ENCODE peak calls at places on chromosomes 4 and X, in seven cellular contexts. L is right atrium auricular region, D is brain microvascular endothelial cell, B is fibroblast of lung, M is fibroblast of mammary gland, K is uterus, T is colonic mucosa. N is an unnamed sample.

GRCh38 chr4:4524364-4524763 is 17.5 kb downstream of the STX18 start:
- DNase-seq in B (peak; percentile 20), T (no peak), K (no peak), M (no peak), D (no peak), L (no peak), N (peak; percentile 35)

GRCh38 chr4:20019310-20020015 is 232.2 kb upstream of the SLIT2 start:
- DNase-seq in D (peak; percentile 21), K (no peak), L (no peak), M (peak; percentile 57), B (no peak), T (no peak), N (no peak)

GRCh38 chr4:148015468-148015867 is 283.6 kb downstream of the ARHGAP10 start:
- DNase-seq in M (no peak), D (no peak), K (no peak), B (no peak), T (no peak), L (no peak), N (no peak)

GRCh38 chrX:136468391-136469103 is 19.2 kb upstream of the BRS3 start:
- DNase-seq in M (no peak), D (no peak), K (no peak), B (no peak), T (peak; percentile 19), L (no peak), N (no peak)

GRCh38 chr4:186805020-186805820 is 81.6 kb upstream of the FAT1 start:
- DNase-seq in B (no peak), K (no peak), D (no peak), M (no peak), T (no peak), L (no peak), N (no peak)

GRCh38 chr4:105022811-105023667 is 123.6 kb upstream of the TET2 start:
- DNase-seq in T (no peak), K (no peak), B (peak; percentile 22), D (no peak), L (no peak), M (peak; percentile 39), N (no peak)

GRCh38 chr4:87219648-87220093 is 747 bp downstream of the KLHL8 start:
- DNase-seq in T (peak; percentile 68), M (peak; percentile 34), K (peak; percentile 39), D (peak; percentile 38), B (no peak), L (no peak), N (peak; percentile 53)

GRCh38 chr4:169345207-169345788 is 74.5 kb upstream of the SH3RF1 start:
- DNase-seq in M (peak; percentile 96), L (no peak), D (peak; percentile 23), T (no peak), B (peak; percentile 77), K (no peak), N (no peak)

GRCh38 chr4:182231503-182231902 is 11.7 kb upstream of the TENM3 start:
- DNase-seq in B (no peak), L (no peak), D (no peak), K (no peak), M (no peak), T (no peak), N (no peak)

GRCh38 chr4:8155048-8155447 is 3.6 kb downstream of the ABLIM2 start:
- DNase-seq in T (no peak), K (no peak), B (no peak), M (peak; percentile 7), D (no peak), L (no peak), N (no peak)

GRCh38 chr4:103204114-103204513 is 6.0 kb upstream of the CENPE start:
- DNase-seq in D (no peak), T (no peak), M (peak; percentile 30), L (no peak), B (peak; percentile 28), K (no peak), N (no peak)

GRCh38 chr4:170423137-170423536 is 333.4 kb upstream of the AADAT start:
- DNase-seq in T (no peak), D (peak; percentile 13), B (no peak), M (peak; percentile 96), K (no peak), L (no peak), N (no peak)

GRCh38 chr4:43339435-43339834 is 446.9 kb downstream of the GRXCR1 start:
- DNase-seq in M (peak; percentile 92), L (no peak), D (peak; percentile 13), K (no peak), B (peak; percentile 71), T (no peak), N (no peak)

GRCh38 chr4:8897768-8898167 is 26.1 kb upstream of the HMX1 start:
- DNase-seq in D (no peak), L (no peak), K (no peak), M (no peak), B (no peak), T (no peak), N (no peak)

GRCh38 chrX:68807818-68808217 is 21.0 kb upstream of the EFNB1 start:
- DNase-seq in M (peak; percentile 25), K (no peak), L (no peak), D (no peak), B (no peak), T (no peak), N (no peak)

GRCh38 chr4:33566649-33567048 is 2677.7 kb downstream of the ARAP2 start:
- DNase-seq in T (no peak), K (no peak), M (no peak), L (no peak), D (no peak), B (no peak), N (no peak)

GRCh38 chr4:1574601-1575417 is 109.3 kb downstream of the FAM53A start:
- DNase-seq in D (no peak), L (no peak), M (no peak), T (no peak), B (no peak), K (no peak), N (no peak)

GRCh38 chr4:1459081-1459480 is 52.8 kb upstream of the NKX1-1 start:
- DNase-seq in B (no peak), M (no peak), T (no peak), D (no peak), K (no peak), L (no peak), N (no peak)

GRCh38 chr4:40283968-40284367 is 51.2 kb upstream of the CHRNA9 start:
- DNase-seq in L (no peak), M (peak; percentile 48), T (no peak), B (no peak), D (no peak), K (no peak), N (no peak)

GRCh38 chr4:3520276-3520675 is 11.9 kb downstream of the LRPAP1 start:
- DNase-seq in L (no peak), M (no peak), K (no peak), B (no peak), T (no peak), D (no peak), N (no peak)

GRCh38 chr4:158193171-158193749 is 17.0 kb upstream of the TMEM144 start:
- DNase-seq in D (no peak), T (no peak), B (peak; percentile 45), L (no peak), M (peak; percentile 35), K (no peak), N (no peak)

GRCh38 chr4:60562353-60562752 is 637.8 kb upstream of the ADGRL3 start:
- DNase-seq in M (no peak), B (no peak), L (no peak), T (no peak), D (no peak), K (no peak), N (no peak)

GRCh38 chr4:45120163-45120562 is 393.8 kb upstream of the GNPDA2 start:
- DNase-seq in B (no peak), D (no peak), T (no peak), K (no peak), L (no peak), M (no peak), N (no peak)

GRCh38 chr4:173288296-173288695 is 45.9 kb downstream of the HMGB2 start:
- DNase-seq in M (peak; percentile 72), T (peak; percentile 78), L (peak; percentile 86), K (peak; percentile 29), B (peak; percentile 71), D (peak; percentile 45), N (peak; percentile 29)
- TF ChIP-seq CTCF in M (peak; percentile 60), T (peak; percentile 55), L (peak; percentile 70), K (peak; percentile 42), B (peak; percentile 49), D (peak; percentile 67), N (peak; percentile 44)

DNA sequence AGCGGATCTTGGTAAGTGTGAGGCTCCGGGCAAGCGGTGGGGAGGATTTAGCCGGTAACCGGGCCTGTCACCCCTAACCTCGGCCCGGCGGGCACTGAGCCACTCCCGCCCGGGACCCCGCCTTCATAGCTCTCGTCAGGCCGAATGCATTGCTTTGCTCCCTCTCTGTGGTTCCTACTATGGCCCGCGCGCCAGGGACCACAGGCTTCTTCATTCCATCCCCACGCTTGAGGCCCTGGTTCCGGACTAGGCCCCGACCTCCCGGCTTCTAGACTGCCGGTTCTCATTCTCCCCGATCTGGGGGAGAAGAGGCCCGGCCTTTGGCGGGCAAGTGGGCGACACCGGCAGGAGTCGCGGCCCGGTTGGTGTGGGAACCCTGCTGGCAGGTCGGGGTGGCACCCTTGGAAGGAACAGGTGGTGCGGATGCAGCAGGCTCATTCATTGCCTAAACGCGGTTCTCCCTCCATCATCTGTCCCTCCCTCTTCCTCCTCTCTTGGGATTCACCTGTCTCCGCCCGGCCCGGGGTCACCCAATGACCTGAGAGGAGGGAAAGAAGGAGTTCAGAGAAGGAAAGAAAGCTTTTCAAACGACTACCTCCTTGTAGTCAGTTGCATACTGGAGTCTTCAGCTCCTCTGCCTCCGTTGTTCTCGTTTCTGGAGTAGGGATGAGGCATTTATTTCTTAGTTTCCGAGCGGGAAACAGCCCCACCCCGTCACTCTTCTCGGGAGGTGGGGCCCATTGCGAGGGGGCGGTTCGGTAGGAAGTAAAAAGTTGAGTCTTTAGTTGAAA is at the start of gene NDUFC1:
- DNase-seq in T (peak; percentile 76), L (peak; percentile 64), K (peak; percentile 50), M (peak; percentile 36), D (peak; percentile 27), B (peak; percentile 37), N (peak; percentile 31)
- TF ChIP-seq CTCF in T (no peak), L (no peak), K (no peak), M (peak; percentile 5), D (peak; percentile 46), B (no peak), N (peak; percentile 25)

DNA sequence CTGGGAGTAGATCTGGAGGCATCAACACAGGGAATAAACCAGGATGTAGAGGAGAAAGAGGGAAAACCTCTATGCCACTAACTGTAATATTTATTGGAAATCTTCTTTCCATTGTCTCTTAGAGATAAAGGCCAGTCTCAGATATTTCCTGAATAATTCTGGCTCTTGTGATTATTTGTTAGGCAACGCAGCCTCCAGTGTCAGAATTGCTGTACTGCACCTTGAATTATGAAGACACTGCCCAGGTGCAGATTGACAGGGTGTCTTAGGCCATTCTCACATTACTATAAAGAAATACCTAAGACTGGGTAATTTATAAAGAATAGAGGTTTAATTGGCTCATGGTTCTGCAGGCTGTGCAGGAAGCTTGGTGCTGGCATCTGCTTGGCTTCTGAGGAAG is 100.7 kb upstream of the ZDHHC15 start:
- DNase-seq in M (no peak), B (no peak), K (no peak), T (no peak), D (no peak), L (no peak), N (no peak)
- TF ChIP-seq CTCF in M (peak; percentile 5), B (no peak), K (no peak), T (no peak), D (peak; percentile 10), L (peak; percentile 43), N (no peak)

DNA sequence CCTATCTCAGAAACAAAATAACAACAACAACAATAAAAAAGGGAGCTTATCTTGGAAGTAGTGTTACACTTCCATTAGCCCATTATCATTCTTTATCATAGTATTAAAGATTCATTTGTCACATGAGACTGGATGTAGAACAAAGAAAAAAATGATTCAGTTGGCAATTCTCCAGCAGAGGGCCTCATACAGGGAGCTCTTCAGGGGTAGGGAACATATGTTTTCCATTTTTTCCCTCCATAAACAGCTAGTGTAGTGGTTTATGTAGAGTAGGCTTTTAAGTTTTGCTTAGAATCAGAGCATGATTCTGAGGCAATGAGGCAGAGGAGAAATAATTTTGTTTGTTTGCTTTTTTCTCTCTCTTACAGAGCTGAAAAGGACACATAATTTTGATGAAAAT is 5.8 kb downstream of the CPE start:
- DNase-seq in B (peak; percentile 64), T (no peak), D (no peak), L (no peak), K (no peak), M (peak; percentile 86), N (no peak)
- TF ChIP-seq CTCF in B (no peak), T (no peak), D (peak; percentile 25), L (no peak), K (no peak), M (no peak), N (no peak)

N was measured in natural killer cell.